ENCODE peak calls at places on chromosomes 1 and 21, in eight cellular contexts. One of them, this sample, is unnamed.

GRCh38 chr1:183635112-183635605 is 424 bp downstream of the ARPC5 start:
- DNase-seq in mesenchymal stem cell: no peak
- DNase-seq in neural progenitor cell: no peak
- DNase-seq in psoas muscle: peak; percentile 49
- DNase-seq in fibroblast of lung: peak; percentile 20
- DNase-seq in aorta: peak; percentile 77
- DNase-seq in CD8-positive, alpha-beta memory T cell: peak; percentile 17
- DNase-seq in HAP-1: peak; percentile 27
- DNase-seq in this sample: peak; percentile 60

GRCh38 chr1:233032916-233033315 is 82.5 kb downstream of the NTPCR start:
- DNase-seq in HAP-1: no peak
- DNase-seq in mesenchymal stem cell: no peak
- DNase-seq in fibroblast of lung: no peak
- DNase-seq in psoas muscle: no peak
- DNase-seq in neural progenitor cell: no peak
- DNase-seq in aorta: no peak
- DNase-seq in CD8-positive, alpha-beta memory T cell: no peak
- DNase-seq in this sample: no peak

GRCh38 chr1:22283596-22283995 is 140.7 kb upstream of the WNT4 start:
- DNase-seq in CD8-positive, alpha-beta memory T cell: no peak
- DNase-seq in psoas muscle: no peak
- DNase-seq in mesenchymal stem cell: no peak
- DNase-seq in fibroblast of lung: no peak
- DNase-seq in HAP-1: no peak
- DNase-seq in aorta: no peak
- DNase-seq in neural progenitor cell: no peak
- DNase-seq in this sample: no peak

GRCh38 chr1:178060789-178061556 is 32.9 kb upstream of the RASAL2 start:
- DNase-seq in HAP-1: no peak
- DNase-seq in CD8-positive, alpha-beta memory T cell: no peak
- DNase-seq in fibroblast of lung: peak; percentile 93
- DNase-seq in aorta: no peak
- DNase-seq in mesenchymal stem cell: peak; percentile 74
- DNase-seq in psoas muscle: no peak
- DNase-seq in neural progenitor cell: peak; percentile 47
- DNase-seq in this sample: no peak

GRCh38 chr1:160224606-160225005 is 19.4 kb downstream of the PEA15 start:
- DNase-seq in psoas muscle: no peak
- DNase-seq in fibroblast of lung: no peak
- DNase-seq in HAP-1: no peak
- DNase-seq in mesenchymal stem cell: no peak
- DNase-seq in neural progenitor cell: no peak
- DNase-seq in aorta: no peak
- DNase-seq in CD8-positive, alpha-beta memory T cell: no peak
- DNase-seq in this sample: no peak

GRCh38 chr1:94552071-94552586 is 10.6 kb upstream of the F3 start:
- DNase-seq in neural progenitor cell: no peak
- DNase-seq in fibroblast of lung: peak; percentile 38
- DNase-seq in psoas muscle: no peak
- DNase-seq in CD8-positive, alpha-beta memory T cell: no peak
- DNase-seq in mesenchymal stem cell: no peak
- DNase-seq in HAP-1: no peak
- DNase-seq in aorta: no peak
- DNase-seq in this sample: no peak

GRCh38 chr1:172699111-172699510 is 40.2 kb downstream of the FASLG start:
- DNase-seq in CD8-positive, alpha-beta memory T cell: peak; percentile 55
- DNase-seq in psoas muscle: no peak
- DNase-seq in fibroblast of lung: peak; percentile 73
- DNase-seq in mesenchymal stem cell: peak; percentile 34
- DNase-seq in HAP-1: no peak
- DNase-seq in neural progenitor cell: no peak
- DNase-seq in aorta: peak; percentile 44
- DNase-seq in this sample: no peak

GRCh38 chr1:160646192-160646591 is 652 bp downstream of the SLAMF1 start:
- DNase-seq in HAP-1: no peak
- DNase-seq in CD8-positive, alpha-beta memory T cell: no peak
- DNase-seq in mesenchymal stem cell: no peak
- DNase-seq in psoas muscle: no peak
- DNase-seq in aorta: no peak
- DNase-seq in fibroblast of lung: no peak
- DNase-seq in neural progenitor cell: no peak
- DNase-seq in this sample: no peak

GRCh38 chr1:204684206-204684536 is 1.4 kb downstream of the LRRN2 start:
- DNase-seq in HAP-1: no peak
- DNase-seq in mesenchymal stem cell: no peak
- DNase-seq in psoas muscle: no peak
- DNase-seq in fibroblast of lung: no peak
- DNase-seq in CD8-positive, alpha-beta memory T cell: no peak
- DNase-seq in aorta: no peak
- DNase-seq in neural progenitor cell: no peak
- DNase-seq in this sample: no peak

GRCh38 chr21:41932576-41933258 is 21.1 kb downstream of the C2CD2 start:
- DNase-seq in HAP-1: no peak
- DNase-seq in CD8-positive, alpha-beta memory T cell: no peak
- DNase-seq in psoas muscle: peak; percentile 39
- DNase-seq in aorta: no peak
- DNase-seq in mesenchymal stem cell: peak; percentile 82
- DNase-seq in fibroblast of lung: peak; percentile 90
- DNase-seq in neural progenitor cell: no peak
- DNase-seq in this sample: no peak

GRCh38 chr1:92408825-92409224 is 77.9 kb downstream of the GFI1 start:
- DNase-seq in mesenchymal stem cell: no peak
- DNase-seq in neural progenitor cell: no peak
- DNase-seq in HAP-1: no peak
- DNase-seq in CD8-positive, alpha-beta memory T cell: no peak
- DNase-seq in fibroblast of lung: peak; percentile 85
- DNase-seq in aorta: no peak
- DNase-seq in psoas muscle: no peak
- DNase-seq in this sample: no peak

GRCh38 chr1:145858238-145858936 is 494 bp downstream of the PIAS3 start:
- DNase-seq in mesenchymal stem cell: peak; percentile 50
- DNase-seq in psoas muscle: peak; percentile 67
- DNase-seq in CD8-positive, alpha-beta memory T cell: peak; percentile 66
- DNase-seq in aorta: peak; percentile 74
- DNase-seq in fibroblast of lung: peak; percentile 42
- DNase-seq in HAP-1: peak; percentile 40
- DNase-seq in neural progenitor cell: peak; percentile 89
- DNase-seq in this sample: peak; percentile 66

GRCh38 chr1:7915826-7916225 is 24.8 kb downstream of the TNFRSF9 start:
- DNase-seq in mesenchymal stem cell: no peak
- DNase-seq in aorta: no peak
- DNase-seq in neural progenitor cell: no peak
- DNase-seq in CD8-positive, alpha-beta memory T cell: peak; percentile 46
- DNase-seq in psoas muscle: no peak
- DNase-seq in fibroblast of lung: no peak
- DNase-seq in HAP-1: no peak
- DNase-seq in this sample: no peak

GRCh38 chr21:44711327-44712202 is at the start of gene TSPEAR:
- DNase-seq in HAP-1: no peak
- DNase-seq in mesenchymal stem cell: no peak
- DNase-seq in neural progenitor cell: peak; percentile 49
- DNase-seq in CD8-positive, alpha-beta memory T cell: no peak
- DNase-seq in aorta: no peak
- DNase-seq in fibroblast of lung: no peak
- DNase-seq in psoas muscle: no peak
- DNase-seq in this sample: peak; percentile 37

GRCh38 chr1:183164350-183164749 is 21.7 kb upstream of the LAMC2 start:
- DNase-seq in fibroblast of lung: peak; percentile 93
- DNase-seq in CD8-positive, alpha-beta memory T cell: no peak
- DNase-seq in neural progenitor cell: no peak
- DNase-seq in mesenchymal stem cell: peak; percentile 43
- DNase-seq in psoas muscle: no peak
- DNase-seq in aorta: no peak
- DNase-seq in HAP-1: no peak
- DNase-seq in this sample: no peak

GRCh38 chr1:19361231-19362147 is 49.4 kb downstream of the SLC66A1 start:
- DNase-seq in fibroblast of lung: peak; percentile 51
- DNase-seq in aorta: no peak
- DNase-seq in psoas muscle: no peak
- DNase-seq in mesenchymal stem cell: no peak
- DNase-seq in HAP-1: no peak
- DNase-seq in CD8-positive, alpha-beta memory T cell: no peak
- DNase-seq in neural progenitor cell: no peak
- DNase-seq in this sample: no peak

GRCh38 chr1:87615917-87616316 is 287.2 kb downstream of the LMO4 start:
- DNase-seq in neural progenitor cell: no peak
- DNase-seq in HAP-1: no peak
- DNase-seq in mesenchymal stem cell: no peak
- DNase-seq in CD8-positive, alpha-beta memory T cell: no peak
- DNase-seq in aorta: no peak
- DNase-seq in psoas muscle: no peak
- DNase-seq in fibroblast of lung: peak; percentile 37
- DNase-seq in this sample: no peak

GRCh38 chr1:17825273-17826164 is 70.4 kb downstream of the ACTL8 start:
- DNase-seq in aorta: no peak
- DNase-seq in CD8-positive, alpha-beta memory T cell: no peak
- DNase-seq in HAP-1: no peak
- DNase-seq in fibroblast of lung: no peak
- DNase-seq in neural progenitor cell: no peak
- DNase-seq in psoas muscle: no peak
- DNase-seq in mesenchymal stem cell: no peak
- DNase-seq in this sample: no peak

GRCh38 chr1:118984086-118984989 is 3.8 kb downstream of the TBX15 start:
- DNase-seq in fibroblast of lung: no peak
- DNase-seq in psoas muscle: peak; percentile 58
- DNase-seq in HAP-1: no peak
- DNase-seq in neural progenitor cell: peak; percentile 77
- DNase-seq in aorta: no peak
- DNase-seq in mesenchymal stem cell: peak; percentile 45
- DNase-seq in CD8-positive, alpha-beta memory T cell: no peak
- DNase-seq in this sample: no peak

GRCh38 chr1:244104309-244105060 is 53.4 kb downstream of the ZBTB18 start:
- DNase-seq in HAP-1: no peak
- DNase-seq in CD8-positive, alpha-beta memory T cell: no peak
- DNase-seq in psoas muscle: no peak
- DNase-seq in neural progenitor cell: no peak
- DNase-seq in fibroblast of lung: peak; percentile 96
- DNase-seq in mesenchymal stem cell: peak; percentile 94
- DNase-seq in aorta: no peak
- DNase-seq in this sample: peak; percentile 40

GRCh38 chr1:179953974-179954493 is 576 bp upstream of the CEP350 start:
- DNase-seq in neural progenitor cell: peak; percentile 39
- DNase-seq in aorta: peak; percentile 44
- DNase-seq in fibroblast of lung: no peak
- DNase-seq in CD8-positive, alpha-beta memory T cell: peak; percentile 18
- DNase-seq in mesenchymal stem cell: no peak
- DNase-seq in HAP-1: peak; percentile 33
- DNase-seq in psoas muscle: no peak
- DNase-seq in this sample: no peak

GRCh38 chr21:18951291-18952038 is 547.9 kb upstream of the TMPRSS15 start:
- DNase-seq in CD8-positive, alpha-beta memory T cell: no peak
- DNase-seq in aorta: no peak
- DNase-seq in fibroblast of lung: no peak
- DNase-seq in neural progenitor cell: peak; percentile 84
- DNase-seq in mesenchymal stem cell: peak; percentile 15
- DNase-seq in psoas muscle: no peak
- DNase-seq in HAP-1: peak; percentile 6
- DNase-seq in this sample: peak; percentile 39

GRCh38 chr1:173478099-173478555 is 992 bp downstream of the PRDX6 start:
- DNase-seq in psoas muscle: peak; percentile 65
- DNase-seq in aorta: peak; percentile 68
- DNase-seq in fibroblast of lung: peak; percentile 90
- DNase-seq in HAP-1: peak; percentile 27
- DNase-seq in CD8-positive, alpha-beta memory T cell: no peak
- DNase-seq in neural progenitor cell: peak; percentile 27
- DNase-seq in mesenchymal stem cell: peak; percentile 75
- DNase-seq in this sample: peak; percentile 53

GRCh38 chr1:158121604-158122254 is 59.0 kb upstream of the CD1D start:
- DNase-seq in CD8-positive, alpha-beta memory T cell: no peak
- DNase-seq in fibroblast of lung: peak; percentile 36
- DNase-seq in HAP-1: peak; percentile 68
- DNase-seq in aorta: no peak
- DNase-seq in psoas muscle: no peak
- DNase-seq in mesenchymal stem cell: peak; percentile 33
- DNase-seq in neural progenitor cell: peak; percentile 82
- DNase-seq in this sample: peak; percentile 67

GRCh38 chr1:200436436-200436835 is 26.6 kb upstream of the ZNF281 start:
- DNase-seq in neural progenitor cell: no peak
- DNase-seq in HAP-1: no peak
- DNase-seq in aorta: no peak
- DNase-seq in CD8-positive, alpha-beta memory T cell: no peak
- DNase-seq in mesenchymal stem cell: no peak
- DNase-seq in fibroblast of lung: peak; percentile 9
- DNase-seq in psoas muscle: no peak
- DNase-seq in this sample: no peak

GRCh38 chr1:215682232-215682631 is 115.1 kb downstream of the KCTD3 start:
- DNase-seq in CD8-positive, alpha-beta memory T cell: no peak
- DNase-seq in psoas muscle: no peak
- DNase-seq in mesenchymal stem cell: no peak
- DNase-seq in neural progenitor cell: no peak
- DNase-seq in aorta: no peak
- DNase-seq in HAP-1: no peak
- DNase-seq in fibroblast of lung: no peak
- DNase-seq in this sample: no peak
- H3K4me1 ChIP-seq in CD8-positive, alpha-beta memory T cell: no peaks in the 10 kb centered on the region
- H3K4me1 ChIP-seq in psoas muscle: no peaks in the 10 kb centered on the region
- H3K4me1 ChIP-seq in mesenchymal stem cell: no peaks in the 10 kb centered on the region
- H3K4me1 ChIP-seq in neural progenitor cell: no peaks in the 10 kb centered on the region
- H3K4me1 ChIP-seq in aorta: no peaks in the 10 kb centered on the region
- H3K4me1 ChIP-seq in HAP-1: no peaks in the 10 kb centered on the region
- H3K4me1 ChIP-seq in fibroblast of lung: no peaks in the 10 kb centered on the region
- H3K4me1 ChIP-seq in this sample: no peaks in the 10 kb centered on the region

GRCh38 chr1:10428956-10429355 is 1.3 kb upstream of the CENPS start:
- DNase-seq in aorta: no peak
- DNase-seq in neural progenitor cell: no peak
- DNase-seq in mesenchymal stem cell: no peak
- DNase-seq in psoas muscle: no peak
- DNase-seq in HAP-1: no peak
- DNase-seq in fibroblast of lung: no peak
- DNase-seq in CD8-positive, alpha-beta memory T cell: no peak
- DNase-seq in this sample: no peak
- H3K4me3 ChIP-seq in aorta: no peak overlapping the region
- H3K4me3 ChIP-seq in neural progenitor cell: no peak overlapping the region
- H3K4me3 ChIP-seq in mesenchymal stem cell: no peak overlapping the region
- H3K4me3 ChIP-seq in psoas muscle: no peak overlapping the region
- H3K4me3 ChIP-seq in HAP-1: no peak overlapping the region
- H3K4me3 ChIP-seq in fibroblast of lung: no peak overlapping the region
- H3K4me3 ChIP-seq in CD8-positive, alpha-beta memory T cell: no peak overlapping the region
- H3K4me3 ChIP-seq in this sample: no peak overlapping the region

GRCh38 chr1:155974208-155975165 is 3.9 kb downstream of the ARHGEF2 start:
- DNase-seq in psoas muscle: no peak
- DNase-seq in neural progenitor cell: no peak
- DNase-seq in HAP-1: no peak
- DNase-seq in fibroblast of lung: no peak
- DNase-seq in mesenchymal stem cell: no peak
- DNase-seq in CD8-positive, alpha-beta memory T cell: no peak
- DNase-seq in aorta: no peak
- DNase-seq in this sample: no peak
- H3K4me1 ChIP-seq in psoas muscle: peaks cover 77% of the 10 kb centered on the region
- H3K4me1 ChIP-seq in neural progenitor cell: peaks cover 50% of the 10 kb centered on the region
- H3K4me1 ChIP-seq in HAP-1: peaks cover 19% of the 10 kb centered on the region
- H3K4me1 ChIP-seq in fibroblast of lung: peaks cover 34% of the 10 kb centered on the region
- H3K4me1 ChIP-seq in mesenchymal stem cell: peaks cover 47% of the 10 kb centered on the region
- H3K4me1 ChIP-seq in CD8-positive, alpha-beta memory T cell: peaks cover 70% of the 10 kb centered on the region
- H3K4me1 ChIP-seq in aorta: no peaks in the 10 kb centered on the region
- H3K4me1 ChIP-seq in this sample: peaks cover 32% of the 10 kb centered on the region

DNA sequence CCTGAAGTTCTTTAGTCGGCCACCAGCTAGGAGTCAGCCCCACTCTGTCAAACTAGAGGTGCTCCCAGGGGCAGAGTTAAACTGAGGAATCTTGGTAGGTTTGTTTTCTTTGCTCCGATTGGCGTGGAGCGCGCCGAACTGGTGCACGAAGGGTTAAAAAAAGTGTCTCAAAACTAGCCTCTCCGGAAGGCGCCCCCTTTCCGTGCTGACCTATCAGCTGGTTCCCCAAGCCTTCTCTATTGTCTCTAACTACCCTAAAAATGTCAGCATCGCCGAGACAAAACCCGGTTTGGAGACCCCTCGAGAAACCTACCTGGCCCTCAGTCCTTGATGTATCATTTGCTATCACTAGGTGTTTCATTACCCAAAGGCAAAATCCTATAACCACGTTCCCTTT is 2.2 kb downstream of the TGFB2 start:
- DNase-seq in HAP-1: no peak
- DNase-seq in aorta: no peak
- DNase-seq in neural progenitor cell: peak; percentile 46
- DNase-seq in fibroblast of lung: peak; percentile 71
- DNase-seq in psoas muscle: no peak
- DNase-seq in CD8-positive, alpha-beta memory T cell: no peak
- DNase-seq in mesenchymal stem cell: peak; percentile 41
- DNase-seq in this sample: no peak
- H3K4me3 ChIP-seq in HAP-1: peak overlapping the region; percentile 46
- H3K4me3 ChIP-seq in aorta: peak overlapping the region; percentile 92
- H3K4me3 ChIP-seq in neural progenitor cell: peak overlapping the region; percentile 72
- H3K4me3 ChIP-seq in fibroblast of lung: peak overlapping the region; percentile 40
- H3K4me3 ChIP-seq in psoas muscle: peak overlapping the region; percentile 73
- H3K4me3 ChIP-seq in CD8-positive, alpha-beta memory T cell: peak overlapping the region; percentile 61
- H3K4me3 ChIP-seq in mesenchymal stem cell: peak overlapping the region; percentile 90
- H3K4me3 ChIP-seq in this sample: peak overlapping the region; percentile 81

This sample was measured in Caco-2.